ENCODE peak calls at places on chromosomes 3 and 15, in seven cellular contexts. F is heart left ventricle, X is gastrocnemius medialis, W is nephron progenitor cell, I is endothelial cell of umbilical vein, M is vagina, K is esophagus muscularis mucosa. R is an unnamed sample.

GRCh38 chr3:77709158-77709557 is 669.3 kb downstream of the ROBO2 start:
- DNase-seq in M (no peak), F (no peak), W (no peak), I (no peak), X (no peak), K (no peak), R (no peak)

GRCh38 chr15:40957581-40958051 is 4.3 kb downstream of the CHAC1 start:
- DNase-seq in K (no peak), X (peak; percentile 97), I (no peak), M (no peak), W (no peak), F (peak; percentile 76), R (peak; percentile 82)

GRCh38 chr3:48820626-48821324 is 26.9 kb downstream of the PRKAR2A start:
- DNase-seq in F (peak; percentile 16), W (no peak), X (no peak), M (no peak), K (no peak), I (peak; percentile 84), R (peak; percentile 9)

GRCh38 chr15:90957105-90957790 is 2.6 kb downstream of the RCCD1 start:
- DNase-seq in K (no peak), F (no peak), I (peak; percentile 40), M (no peak), X (no peak), W (peak; percentile 64), R (no peak)

GRCh38 chr3:184564685-184565385 is 3.2 kb downstream of the EPHB3 start:
- DNase-seq in I (no peak), F (no peak), X (no peak), K (no peak), W (no peak), M (no peak), R (no peak)

GRCh38 chr3:81393251-81393650 is 368.2 kb downstream of the GBE1 start:
- DNase-seq in W (no peak), F (no peak), M (no peak), X (no peak), K (no peak), I (no peak), R (no peak)

GRCh38 chr15:70587896-70588567 is 175.3 kb downstream of the UACA start:
- DNase-seq in X (no peak), M (peak; percentile 77), F (no peak), K (no peak), I (no peak), W (no peak), R (no peak)

GRCh38 chr15:93982226-93982641 is 249.1 kb upstream of the MCTP2 start:
- DNase-seq in I (no peak), K (no peak), M (no peak), F (peak; percentile 38), X (peak; percentile 60), W (no peak), R (no peak)

GRCh38 chr3:45092132-45093031 is 53.8 kb downstream of the CDCP1 start:
- DNase-seq in I (no peak), K (no peak), W (peak; percentile 40), F (no peak), X (no peak), M (no peak), R (no peak)

GRCh38 chr3:9248232-9249191 is 934 bp downstream of the SRGAP3 start:
- DNase-seq in X (peak; percentile 24), M (no peak), K (no peak), I (no peak), F (no peak), W (peak; percentile 34), R (no peak)

GRCh38 chr3:66386011-66386924 is 114.6 kb downstream of the LRIG1 start:
- DNase-seq in F (no peak), K (no peak), I (no peak), X (no peak), M (peak; percentile 65), W (no peak), R (no peak)

GRCh38 chr3:67458406-67458805 is 196.0 kb downstream of the SUCLG2 start:
- DNase-seq in F (no peak), X (no peak), K (no peak), W (no peak), M (no peak), I (no peak), R (no peak)

GRCh38 chr3:17846466-17846865 is 104.0 kb upstream of the TBC1D5 start:
- DNase-seq in K (no peak), I (no peak), F (no peak), W (no peak), X (no peak), M (no peak), R (no peak)

GRCh38 chr3:8817486-8817885 is 48.1 kb upstream of the OXTR start:
- DNase-seq in F (no peak), W (no peak), K (no peak), I (no peak), X (no peak), M (no peak), R (no peak)

GRCh38 chr15:41462396-41462795 is 31.3 kb upstream of the ITPKA start:
- DNase-seq in F (no peak), M (no peak), X (no peak), I (no peak), W (no peak), K (no peak), R (no peak)

GRCh38 chr3:38125305-38126120 is 11.4 kb downstream of the ACAA1 start:
- DNase-seq in K (no peak), W (no peak), F (peak; percentile 1), X (no peak), I (no peak), M (no peak), R (no peak)

GRCh38 chr3:12724794-12725193 is 34.3 kb downstream of the TMEM40 start:
- DNase-seq in W (no peak), F (no peak), K (no peak), X (no peak), I (no peak), M (no peak), R (no peak)

GRCh38 chr3:61483997-61484396 is 77.4 kb upstream of the PTPRG start:
- DNase-seq in F (no peak), M (no peak), X (no peak), I (no peak), W (no peak), K (no peak), R (no peak)

GRCh38 chr15:96363692-96364091 is 33.2 kb downstream of the NR2F2 start:
- DNase-seq in M (no peak), X (no peak), F (no peak), I (no peak), W (no peak), K (no peak), R (no peak)

GRCh38 chr3:36918050-36918449 is 26.8 kb downstream of the TRANK1 start:
- DNase-seq in K (no peak), W (no peak), I (no peak), F (no peak), M (no peak), X (no peak), R (no peak)

GRCh38 chr15:81032818-81033217 is 32.1 kb downstream of the TLNRD1 start:
- DNase-seq in K (no peak), W (no peak), F (no peak), M (no peak), I (no peak), X (no peak), R (no peak)
- TF ChIP-seq CTCF in K (no peak), W (no peak), F (no peak), M (no peak), I (no peak), X (no peak), R (no peak)

DNA sequence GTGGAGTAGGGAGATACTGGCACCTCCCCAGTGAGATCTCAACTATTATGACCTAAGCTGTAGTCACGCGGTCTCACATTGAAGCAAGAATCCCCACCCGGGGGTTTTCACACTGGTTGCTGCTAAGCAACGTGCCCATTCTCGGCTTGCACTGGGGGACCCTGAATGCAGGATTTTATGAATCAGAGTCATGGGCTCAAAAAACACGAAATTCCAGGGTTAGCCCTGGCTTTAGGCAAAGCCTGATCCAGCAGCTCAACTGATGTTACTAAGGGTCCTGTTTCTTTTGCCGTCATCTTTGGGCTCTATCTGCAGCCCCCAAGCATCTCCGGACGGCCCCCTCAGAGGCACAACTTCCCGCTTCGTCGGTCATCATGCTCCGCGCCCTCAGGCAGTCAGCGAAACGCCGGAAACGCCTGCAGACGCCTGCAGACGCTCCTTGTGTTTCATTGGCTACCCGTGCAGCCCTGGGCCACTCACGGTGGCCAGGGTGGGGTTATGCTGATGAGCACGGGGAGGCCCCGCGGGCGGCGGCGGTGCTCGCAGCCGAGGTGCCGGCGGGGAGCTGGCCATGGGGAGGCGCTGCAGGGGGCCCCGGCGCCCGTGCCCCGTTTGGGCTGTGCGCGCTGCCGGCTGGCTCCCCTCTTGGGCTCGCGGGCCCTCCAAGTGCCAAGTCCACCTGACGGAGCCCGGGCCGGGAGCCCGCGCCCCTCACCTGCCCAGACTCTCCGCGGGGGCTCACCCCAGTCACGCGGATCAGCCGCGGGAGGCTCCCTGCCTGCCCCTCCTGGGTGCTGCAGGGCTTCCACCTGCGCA is 25.8 kb downstream of the EFCC1 start:
- DNase-seq in I (peak; percentile 91), W (peak; percentile 85), K (peak; percentile 96), M (no peak), F (peak; percentile 93), X (peak; percentile 84), R (peak; percentile 61)
- TF ChIP-seq CTCF in I (peak; percentile 70), W (peak; percentile 54), K (peak; percentile 74), M (peak; percentile 27), F (peak; percentile 86), X (peak; percentile 59), R (peak; percentile 67)

GRCh38 chr3:187522293-187522692 is 147.9 kb downstream of the SST start:
- DNase-seq in F (peak; percentile 10), X (no peak), K (no peak), W (no peak), M (no peak), I (no peak), R (no peak)
- TF ChIP-seq CTCF in F (no peak), X (no peak), K (no peak), W (no peak), M (no peak), I (no peak), R (no peak)

GRCh38 chr15:83063555-83063954 is 3.5 kb downstream of the BTBD1 start:
- DNase-seq in K (no peak), W (no peak), M (no peak), X (no peak), I (no peak), F (no peak), R (no peak)
- TF ChIP-seq CTCF in K (no peak), W (no peak), M (no peak), X (no peak), I (no peak), F (no peak), R (no peak)

DNA sequence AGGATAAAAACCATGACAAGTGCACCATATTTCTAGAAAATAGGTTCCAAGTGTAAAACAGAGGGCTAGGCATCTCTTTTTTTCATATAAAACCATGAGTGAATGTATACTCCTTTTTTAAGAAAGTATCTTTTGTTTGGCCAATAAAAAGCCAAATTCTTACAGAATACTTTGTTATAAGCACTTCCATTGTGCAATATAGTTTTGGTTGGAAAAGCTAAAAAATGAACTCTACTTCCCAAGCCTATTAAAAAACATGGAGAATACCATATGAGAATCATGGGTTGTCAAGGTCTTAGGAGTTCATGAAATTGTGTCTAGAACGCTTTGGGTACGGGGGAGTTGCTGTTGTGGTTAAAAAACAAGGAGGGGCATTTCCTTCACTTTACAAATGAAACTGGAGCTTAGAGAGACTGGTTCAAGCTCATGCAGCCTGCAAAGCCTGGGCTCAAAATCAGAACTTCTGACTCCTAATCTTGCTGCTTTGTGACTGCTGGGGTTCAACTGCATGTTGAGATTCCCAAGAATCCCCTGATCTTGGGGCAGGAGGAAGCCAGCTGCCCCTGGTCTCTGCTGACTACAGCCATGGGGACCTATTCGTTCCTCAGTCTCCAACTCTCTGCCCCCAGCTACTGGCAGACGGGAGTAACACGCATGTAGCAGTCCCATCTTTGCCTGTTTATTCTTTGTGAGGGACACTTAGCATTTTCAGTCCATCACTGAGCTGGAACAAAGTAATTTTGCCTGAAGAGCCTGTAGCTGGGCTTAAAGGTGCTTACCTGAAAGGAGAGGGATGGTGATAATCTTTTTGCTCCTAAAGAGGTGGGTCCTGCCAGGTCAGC is 229.1 kb downstream of the CHST2 start:
- DNase-seq in M (no peak), F (no peak), K (no peak), I (no peak), X (no peak), W (no peak), R (no peak)
- TF ChIP-seq CTCF in M (no peak), F (no peak), K (no peak), I (no peak), X (no peak), W (no peak), R (no peak)